ENCODE peak calls at places on chromosomes 3 and 15, in ten cellular contexts. One of them, this sample, is unnamed.

GRCh38 chr3:124569761-124570160 is 160.5 kb upstream of the UMPS start:
- DNase-seq in retina: no peak
- DNase-seq in skeletal muscle cell: no peak
- DNase-seq in HS-27A: no peak
- DNase-seq in tibial artery: no peak
- DNase-seq in NCI-H460: no peak
- DNase-seq in non-pigmented ciliary epithelial cell: no peak
- DNase-seq in CD8-positive, alpha-beta memory T cell: no peak
- DNase-seq in fibroblast of mammary gland: no peak
- DNase-seq in heart left ventricle: peak; percentile 64
- DNase-seq in this sample: no peak

GRCh38 chr3:148551767-148552260 is 145.9 kb upstream of the AGTR1 start:
- DNase-seq in retina: no peak
- DNase-seq in skeletal muscle cell: no peak
- DNase-seq in HS-27A: no peak
- DNase-seq in tibial artery: no peak
- DNase-seq in NCI-H460: no peak
- DNase-seq in non-pigmented ciliary epithelial cell: no peak
- DNase-seq in CD8-positive, alpha-beta memory T cell: no peak
- DNase-seq in fibroblast of mammary gland: peak; percentile 74
- DNase-seq in heart left ventricle: no peak
- DNase-seq in this sample: no peak

GRCh38 chr3:54122802-54123537 is 618 bp downstream of the CACNA2D3 start:
- DNase-seq in retina: peak; percentile 67
- DNase-seq in skeletal muscle cell: no peak
- DNase-seq in HS-27A: no peak
- DNase-seq in tibial artery: no peak
- DNase-seq in NCI-H460: no peak
- DNase-seq in non-pigmented ciliary epithelial cell: no peak
- DNase-seq in CD8-positive, alpha-beta memory T cell: no peak
- DNase-seq in fibroblast of mammary gland: no peak
- DNase-seq in heart left ventricle: no peak
- DNase-seq in this sample: no peak

GRCh38 chr3:150742679-150743078 is 20.3 kb downstream of the SIAH2 start:
- DNase-seq in retina: no peak
- DNase-seq in skeletal muscle cell: no peak
- DNase-seq in HS-27A: no peak
- DNase-seq in tibial artery: no peak
- DNase-seq in NCI-H460: no peak
- DNase-seq in non-pigmented ciliary epithelial cell: no peak
- DNase-seq in CD8-positive, alpha-beta memory T cell: no peak
- DNase-seq in fibroblast of mammary gland: no peak
- DNase-seq in heart left ventricle: no peak
- DNase-seq in this sample: no peak

GRCh38 chr15:82625136-82625535 is 22.0 kb downstream of the CPEB1 start:
- DNase-seq in retina: no peak
- DNase-seq in skeletal muscle cell: no peak
- DNase-seq in HS-27A: peak; percentile 17
- DNase-seq in tibial artery: no peak
- DNase-seq in NCI-H460: no peak
- DNase-seq in non-pigmented ciliary epithelial cell: no peak
- DNase-seq in CD8-positive, alpha-beta memory T cell: no peak
- DNase-seq in fibroblast of mammary gland: no peak
- DNase-seq in heart left ventricle: no peak
- DNase-seq in this sample: no peak

GRCh38 chr3:151726016-151726415 is 7.7 kb upstream of the AADACL2 start:
- DNase-seq in retina: no peak
- DNase-seq in skeletal muscle cell: no peak
- DNase-seq in HS-27A: peak; percentile 71
- DNase-seq in tibial artery: no peak
- DNase-seq in NCI-H460: peak; percentile 16
- DNase-seq in non-pigmented ciliary epithelial cell: peak; percentile 55
- DNase-seq in CD8-positive, alpha-beta memory T cell: no peak
- DNase-seq in fibroblast of mammary gland: no peak
- DNase-seq in heart left ventricle: no peak
- DNase-seq in this sample: no peak

GRCh38 chr15:29822100-29822684 is at the start of gene TJP1:
- DNase-seq in retina: peak; percentile 89
- DNase-seq in skeletal muscle cell: no peak
- DNase-seq in HS-27A: peak; percentile 38
- DNase-seq in tibial artery: peak; percentile 75
- DNase-seq in NCI-H460: peak; percentile 74
- DNase-seq in non-pigmented ciliary epithelial cell: no peak
- DNase-seq in CD8-positive, alpha-beta memory T cell: no peak
- DNase-seq in fibroblast of mammary gland: peak; percentile 58
- DNase-seq in heart left ventricle: peak; percentile 85
- DNase-seq in this sample: peak; percentile 13

GRCh38 chr3:94524102-94524922 is 461.5 kb downstream of the NSUN3 start:
- DNase-seq in retina: peak; percentile 36
- DNase-seq in skeletal muscle cell: no peak
- DNase-seq in HS-27A: no peak
- DNase-seq in tibial artery: no peak
- DNase-seq in NCI-H460: no peak
- DNase-seq in non-pigmented ciliary epithelial cell: no peak
- DNase-seq in CD8-positive, alpha-beta memory T cell: no peak
- DNase-seq in fibroblast of mammary gland: no peak
- DNase-seq in heart left ventricle: no peak
- DNase-seq in this sample: no peak

GRCh38 chr3:114093596-114093995 is 37.1 kb downstream of the QTRT2 start:
- DNase-seq in retina: no peak
- DNase-seq in skeletal muscle cell: peak; percentile 73
- DNase-seq in HS-27A: peak; percentile 61
- DNase-seq in tibial artery: peak; percentile 55
- DNase-seq in NCI-H460: no peak
- DNase-seq in non-pigmented ciliary epithelial cell: peak; percentile 70
- DNase-seq in CD8-positive, alpha-beta memory T cell: no peak
- DNase-seq in fibroblast of mammary gland: peak; percentile 83
- DNase-seq in heart left ventricle: peak; percentile 29
- DNase-seq in this sample: no peak

GRCh38 chr3:73144828-73145227 is 83.4 kb downstream of the EBLN2 start:
- DNase-seq in retina: no peak
- DNase-seq in skeletal muscle cell: no peak
- DNase-seq in HS-27A: no peak
- DNase-seq in tibial artery: no peak
- DNase-seq in NCI-H460: no peak
- DNase-seq in non-pigmented ciliary epithelial cell: no peak
- DNase-seq in CD8-positive, alpha-beta memory T cell: no peak
- DNase-seq in fibroblast of mammary gland: no peak
- DNase-seq in heart left ventricle: no peak
- DNase-seq in this sample: no peak

GRCh38 chr3:103372031-103372430 is 937.2 kb downstream of the ZPLD1 start:
- DNase-seq in retina: no peak
- DNase-seq in skeletal muscle cell: no peak
- DNase-seq in HS-27A: no peak
- DNase-seq in tibial artery: no peak
- DNase-seq in NCI-H460: peak; percentile 1
- DNase-seq in non-pigmented ciliary epithelial cell: no peak
- DNase-seq in CD8-positive, alpha-beta memory T cell: no peak
- DNase-seq in fibroblast of mammary gland: no peak
- DNase-seq in heart left ventricle: no peak
- DNase-seq in this sample: no peak

GRCh38 chr3:152331018-152331541 is 62.4 kb downstream of the MBNL1 start:
- DNase-seq in retina: no peak
- DNase-seq in skeletal muscle cell: no peak
- DNase-seq in HS-27A: peak; percentile 59
- DNase-seq in tibial artery: no peak
- DNase-seq in NCI-H460: peak; percentile 45
- DNase-seq in non-pigmented ciliary epithelial cell: peak; percentile 71
- DNase-seq in CD8-positive, alpha-beta memory T cell: no peak
- DNase-seq in fibroblast of mammary gland: peak; percentile 90
- DNase-seq in heart left ventricle: peak; percentile 39
- DNase-seq in this sample: no peak

GRCh38 chr15:97858278-97858677 is 102.2 kb upstream of the ARRDC4 start:
- DNase-seq in retina: no peak
- DNase-seq in skeletal muscle cell: no peak
- DNase-seq in HS-27A: no peak
- DNase-seq in tibial artery: no peak
- DNase-seq in NCI-H460: no peak
- DNase-seq in non-pigmented ciliary epithelial cell: no peak
- DNase-seq in CD8-positive, alpha-beta memory T cell: no peak
- DNase-seq in fibroblast of mammary gland: no peak
- DNase-seq in heart left ventricle: no peak
- DNase-seq in this sample: no peak

GRCh38 chr15:51237816-51238215 is 100.6 kb downstream of the CYP19A1 start:
- DNase-seq in retina: no peak
- DNase-seq in skeletal muscle cell: no peak
- DNase-seq in HS-27A: no peak
- DNase-seq in tibial artery: no peak
- DNase-seq in NCI-H460: no peak
- DNase-seq in non-pigmented ciliary epithelial cell: no peak
- DNase-seq in CD8-positive, alpha-beta memory T cell: no peak
- DNase-seq in fibroblast of mammary gland: no peak
- DNase-seq in heart left ventricle: no peak
- DNase-seq in this sample: no peak

GRCh38 chr3:60839242-60839641 is 412.0 kb downstream of the FHIT start:
- DNase-seq in retina: peak; percentile 32
- DNase-seq in skeletal muscle cell: no peak
- DNase-seq in HS-27A: no peak
- DNase-seq in tibial artery: no peak
- DNase-seq in NCI-H460: no peak
- DNase-seq in non-pigmented ciliary epithelial cell: no peak
- DNase-seq in CD8-positive, alpha-beta memory T cell: no peak
- DNase-seq in fibroblast of mammary gland: peak; percentile 0
- DNase-seq in heart left ventricle: no peak
- DNase-seq in this sample: no peak

GRCh38 chr15:74655424-74655823 is 39.8 kb downstream of the CLK3 start:
- DNase-seq in retina: no peak
- DNase-seq in skeletal muscle cell: no peak
- DNase-seq in HS-27A: no peak
- DNase-seq in tibial artery: no peak
- DNase-seq in NCI-H460: no peak
- DNase-seq in non-pigmented ciliary epithelial cell: no peak
- DNase-seq in CD8-positive, alpha-beta memory T cell: no peak
- DNase-seq in fibroblast of mammary gland: no peak
- DNase-seq in heart left ventricle: no peak
- DNase-seq in this sample: no peak

GRCh38 chr3:172244011-172244410 is 204.2 kb downstream of the GHSR start:
- DNase-seq in retina: no peak
- DNase-seq in skeletal muscle cell: no peak
- DNase-seq in HS-27A: no peak
- DNase-seq in tibial artery: no peak
- DNase-seq in NCI-H460: no peak
- DNase-seq in non-pigmented ciliary epithelial cell: no peak
- DNase-seq in CD8-positive, alpha-beta memory T cell: no peak
- DNase-seq in fibroblast of mammary gland: peak; percentile 57
- DNase-seq in heart left ventricle: no peak
- DNase-seq in this sample: no peak

GRCh38 chr3:64680334-64680733 is 7.5 kb downstream of the ADAMTS9 start:
- DNase-seq in retina: no peak
- DNase-seq in skeletal muscle cell: no peak
- DNase-seq in HS-27A: no peak
- DNase-seq in tibial artery: no peak
- DNase-seq in NCI-H460: no peak
- DNase-seq in non-pigmented ciliary epithelial cell: no peak
- DNase-seq in CD8-positive, alpha-beta memory T cell: no peak
- DNase-seq in fibroblast of mammary gland: no peak
- DNase-seq in heart left ventricle: no peak
- DNase-seq in this sample: no peak

GRCh38 chr3:188658606-188659005 is 504.6 kb downstream of the LPP start:
- DNase-seq in retina: no peak
- DNase-seq in skeletal muscle cell: no peak
- DNase-seq in HS-27A: no peak
- DNase-seq in tibial artery: no peak
- DNase-seq in NCI-H460: no peak
- DNase-seq in non-pigmented ciliary epithelial cell: no peak
- DNase-seq in CD8-positive, alpha-beta memory T cell: no peak
- DNase-seq in fibroblast of mammary gland: no peak
- DNase-seq in heart left ventricle: no peak
- DNase-seq in this sample: no peak

GRCh38 chr3:3127432-3128010 is 781 bp downstream of the TRNT1 start:
- DNase-seq in retina: no peak
- DNase-seq in skeletal muscle cell: no peak
- DNase-seq in HS-27A: peak; percentile 0
- DNase-seq in tibial artery: no peak
- DNase-seq in NCI-H460: peak; percentile 7
- DNase-seq in non-pigmented ciliary epithelial cell: no peak
- DNase-seq in CD8-positive, alpha-beta memory T cell: peak; percentile 28
- DNase-seq in fibroblast of mammary gland: peak; percentile 25
- DNase-seq in heart left ventricle: no peak
- DNase-seq in this sample: no peak

GRCh38 chr15:94225616-94226015 is 5.7 kb upstream of the MCTP2 start:
- DNase-seq in retina: no peak
- DNase-seq in skeletal muscle cell: no peak
- DNase-seq in HS-27A: no peak
- DNase-seq in tibial artery: no peak
- DNase-seq in NCI-H460: no peak
- DNase-seq in non-pigmented ciliary epithelial cell: no peak
- DNase-seq in CD8-positive, alpha-beta memory T cell: no peak
- DNase-seq in fibroblast of mammary gland: no peak
- DNase-seq in heart left ventricle: no peak
- DNase-seq in this sample: no peak

GRCh38 chr3:190534386-190534785 is 20.5 kb downstream of the IL1RAP start:
- DNase-seq in retina: no peak
- DNase-seq in skeletal muscle cell: no peak
- DNase-seq in HS-27A: no peak
- DNase-seq in tibial artery: no peak
- DNase-seq in NCI-H460: no peak
- DNase-seq in non-pigmented ciliary epithelial cell: no peak
- DNase-seq in CD8-positive, alpha-beta memory T cell: no peak
- DNase-seq in fibroblast of mammary gland: peak; percentile 44
- DNase-seq in heart left ventricle: no peak
- DNase-seq in this sample: no peak

GRCh38 chr3:59818033-59818936 is 768.5 kb upstream of the CFAP20DC start:
- DNase-seq in retina: no peak
- DNase-seq in skeletal muscle cell: peak; percentile 97
- DNase-seq in HS-27A: peak; percentile 95
- DNase-seq in tibial artery: peak; percentile 90
- DNase-seq in NCI-H460: peak; percentile 83
- DNase-seq in non-pigmented ciliary epithelial cell: peak; percentile 91
- DNase-seq in CD8-positive, alpha-beta memory T cell: no peak
- DNase-seq in fibroblast of mammary gland: peak; percentile 97
- DNase-seq in heart left ventricle: peak; percentile 80
- DNase-seq in this sample: no peak

GRCh38 chr3:78281381-78281780 is 1241.5 kb downstream of the ROBO2 start:
- DNase-seq in retina: peak; percentile 13
- DNase-seq in skeletal muscle cell: no peak
- DNase-seq in HS-27A: no peak
- DNase-seq in tibial artery: no peak
- DNase-seq in NCI-H460: no peak
- DNase-seq in non-pigmented ciliary epithelial cell: no peak
- DNase-seq in CD8-positive, alpha-beta memory T cell: no peak
- DNase-seq in fibroblast of mammary gland: no peak
- DNase-seq in heart left ventricle: no peak
- DNase-seq in this sample: no peak

GRCh38 chr3:49902511-49903345 is 945 bp downstream of the MST1R start:
- DNase-seq in retina: no peak
- DNase-seq in skeletal muscle cell: no peak
- DNase-seq in HS-27A: no peak
- DNase-seq in tibial artery: no peak
- DNase-seq in NCI-H460: no peak
- DNase-seq in non-pigmented ciliary epithelial cell: no peak
- DNase-seq in CD8-positive, alpha-beta memory T cell: no peak
- DNase-seq in fibroblast of mammary gland: no peak
- DNase-seq in heart left ventricle: no peak
- DNase-seq in this sample: no peak

GRCh38 chr3:117558681-117559080 is 849.1 kb downstream of the TUSC7 start:
- DNase-seq in retina: no peak
- DNase-seq in skeletal muscle cell: no peak
- DNase-seq in HS-27A: no peak
- DNase-seq in tibial artery: no peak
- DNase-seq in NCI-H460: no peak
- DNase-seq in non-pigmented ciliary epithelial cell: no peak
- DNase-seq in CD8-positive, alpha-beta memory T cell: no peak
- DNase-seq in fibroblast of mammary gland: peak; percentile 29
- DNase-seq in heart left ventricle: no peak
- DNase-seq in this sample: no peak

GRCh38 chr3:48624767-48625166 is 3.2 kb upstream of the TMEM89 start:
- DNase-seq in retina: no peak
- DNase-seq in skeletal muscle cell: no peak
- DNase-seq in HS-27A: no peak
- DNase-seq in tibial artery: no peak
- DNase-seq in NCI-H460: no peak
- DNase-seq in non-pigmented ciliary epithelial cell: no peak
- DNase-seq in CD8-positive, alpha-beta memory T cell: no peak
- DNase-seq in fibroblast of mammary gland: no peak
- DNase-seq in heart left ventricle: no peak
- DNase-seq in this sample: no peak

GRCh38 chr15:91258436-91258779 is 158.4 kb downstream of the SV2B start:
- DNase-seq in retina: no peak
- DNase-seq in skeletal muscle cell: no peak
- DNase-seq in HS-27A: no peak
- DNase-seq in tibial artery: no peak
- DNase-seq in NCI-H460: no peak
- DNase-seq in non-pigmented ciliary epithelial cell: no peak
- DNase-seq in CD8-positive, alpha-beta memory T cell: no peak
- DNase-seq in fibroblast of mammary gland: no peak
- DNase-seq in heart left ventricle: no peak
- DNase-seq in this sample: no peak